ENCODE peak calls at places on chromosome 7, in four cellular contexts. P, S, Z and I are unnamed samples.
A peak's percentile ranks its signal among the peaks of the same experiment; 100 is the strongest.

GRCh38 chr7:2412587-2413201 is 9.3 kb downstream of the CHST12 start:
- DNase-seq in Z (no peak), P (peak; percentile 12), S (no peak), I (no peak)

GRCh38 chr7:73850781-73851207 is 8.5 kb upstream of the METTL27 start:
- DNase-seq in P (peak; percentile 24), Z (no peak), S (no peak), I (no peak)

GRCh38 chr7:76244781-76245391 is 43.2 kb downstream of the SRRM3 start:
- DNase-seq in S (peak; percentile 51), P (no peak), Z (no peak), I (no peak)

GRCh38 chr7:24024689-24025088 is 259.3 kb upstream of the NPY start:
- DNase-seq in P (no peak), Z (no peak), S (peak; percentile 3), I (no peak)

GRCh38 chr7:97835296-97836138 is 36.7 kb downstream of the ASNS start:
- DNase-seq in P (no peak), S (peak; percentile 61), Z (peak; percentile 26), I (peak; percentile 71)

GRCh38 chr7:115059312-115059711 is 137.4 kb downstream of the MDFIC start:
- DNase-seq in P (no peak), S (no peak), Z (no peak), I (no peak)

GRCh38 chr7:114660007-114660406 is 245.4 kb downstream of the FOXP2 start:
- DNase-seq in Z (no peak), P (no peak), S (no peak), I (no peak)

GRCh38 chr7:47420117-47420780 is 161.7 kb downstream of the TNS3 start:
- DNase-seq in S (no peak), P (no peak), Z (no peak), I (no peak)

GRCh38 chr7:153006452-153006851 is 246.9 kb downstream of the ACTR3B start:
- DNase-seq in P (no peak), S (no peak), Z (no peak), I (no peak)

GRCh38 chr7:82036146-82036886 is 266.5 kb upstream of the HGF start:
- DNase-seq in S (no peak), Z (no peak), P (no peak), I (no peak)

GRCh38 chr7:112132123-112132694 is 74.0 kb downstream of the DOCK4 start:
- DNase-seq in S (peak; percentile 55), P (no peak), Z (no peak), I (no peak)

GRCh38 chr7:140230517-140230861 is 53.7 kb upstream of the KDM7A start:
- DNase-seq in S (peak; percentile 89), Z (peak; percentile 54), P (peak; percentile 92), I (no peak)

GRCh38 chr7:120792861-120793130 is 65.1 kb downstream of the TSPAN12 start:
- DNase-seq in Z (no peak), P (no peak), S (no peak), I (no peak)

GRCh38 chr7:43362652-43363428 is 220.1 kb upstream of the STK17A start:
- DNase-seq in S (peak; percentile 62), P (no peak), Z (no peak), I (no peak)

GRCh38 chr7:29146888-29147609 is 712 bp upstream of the CPVL start:
- DNase-seq in P (no peak), Z (peak; percentile 69), S (no peak), I (no peak)

GRCh38 chr7:91468231-91468630 is 204.0 kb downstream of the FZD1 start:
- DNase-seq in S (no peak), P (no peak), Z (no peak), I (no peak)

GRCh38 chr7:20224005-20224404 is 6.8 kb upstream of the MACC1 start:
- DNase-seq in P (no peak), S (no peak), Z (no peak), I (no peak)

GRCh38 chr7:67371429-67372305 is 375.0 kb downstream of the TYW1 start:
- DNase-seq in S (peak; percentile 92), P (no peak), Z (peak; percentile 20), I (peak; percentile 29)

GRCh38 chr7:38410056-38410455 is 136.6 kb upstream of the TARP start:
- DNase-seq in P (no peak), S (no peak), Z (no peak), I (no peak)

GRCh38 chr7:6446977-6447588 is 671 bp downstream of the DAGLB start:
- DNase-seq in P (peak; percentile 90), Z (peak; percentile 45), S (peak; percentile 57), I (peak; percentile 85)

GRCh38 chr7:85023066-85023687 is 163.7 kb downstream of the SEMA3D start:
- DNase-seq in S (no peak), P (no peak), Z (no peak), I (no peak)

GRCh38 chr7:32761451-32762320 is 129.9 kb downstream of the KBTBD2 start:
- DNase-seq in Z (no peak), P (peak; percentile 64), S (peak; percentile 30), I (peak; percentile 48)

GRCh38 chr7:125390866-125391265 is 461.2 kb upstream of the POT1 start:
- DNase-seq in P (no peak), S (no peak), Z (no peak), I (no peak)

GRCh38 chr7:120996333-120996982 is 7.9 kb downstream of the CPED1 start:
- DNase-seq in S (no peak), P (no peak), Z (peak; percentile 21), I (no peak)

GRCh38 chr7:73892003-73892975 is 31.3 kb downstream of the TMEM270 start:
- DNase-seq in S (no peak), Z (peak; percentile 62), P (no peak), I (no peak)

GRCh38 chr7:53947670-53948226 is 594.4 kb upstream of the VSTM2A start:
- DNase-seq in Z (no peak), S (no peak), P (no peak), I (no peak)

GRCh38 chr7:16847381-16847860 is 34.4 kb downstream of the AGR3 start:
- DNase-seq in P (no peak), Z (no peak), S (no peak), I (no peak)

GRCh38 chr7:120842131-120842621 is 15.8 kb downstream of the TSPAN12 start:
- DNase-seq in S (no peak), Z (no peak), P (no peak), I (no peak)

GRCh38 chr7:79504607-79505389 is 51.3 kb upstream of the MAGI2 start:
- DNase-seq in Z (no peak), P (no peak), S (no peak), I (no peak)

GRCh38 chr7:99392659-99393362 is 15.6 kb downstream of the PDAP1 start:
- DNase-seq in P (peak; percentile 90), Z (peak; percentile 82), S (peak; percentile 95), I (peak; percentile 66)

GRCh38 chr7:148819697-148820332 is 64.3 kb downstream of the EZH2 start:
- DNase-seq in P (no peak), S (no peak), Z (no peak), I (no peak)

GRCh38 chr7:23234569-23235296 is 11.8 kb upstream of the GPNMB start:
- DNase-seq in S (no peak), P (no peak), Z (no peak), I (no peak)

GRCh38 chr7:42407828-42408227 is 170.8 kb upstream of the GLI3 start:
- DNase-seq in P (no peak), Z (no peak), S (no peak), I (no peak)

GRCh38 chr7:98357751-98358161 is 43.1 kb downstream of the BAIAP2L1 start:
- DNase-seq in Z (no peak), S (no peak), P (no peak), I (no peak)

GRCh38 chr7:129748710-129749109 is 137.2 kb downstream of the NRF1 start:
- DNase-seq in Z (no peak), S (peak; percentile 52), P (no peak), I (no peak)

GRCh38 chr7:99997545-99998137 is 17.8 kb upstream of the ZKSCAN1 start:
- DNase-seq in Z (peak; percentile 55), S (peak; percentile 82), P (peak; percentile 89), I (no peak)

GRCh38 chr7:22658031-22658430 is 69.0 kb upstream of the IL6 start:
- DNase-seq in Z (no peak), P (no peak), S (no peak), I (no peak)

GRCh38 chr7:123864438-123864837 is 19.5 kb downstream of the HYAL4 start:
- DNase-seq in P (no peak), S (no peak), Z (no peak), I (no peak)

GRCh38 chr7:102170417-102170970 is 116.2 kb upstream of the SH2B2 start:
- DNase-seq in P (peak; percentile 46), S (no peak), Z (no peak), I (no peak)
- H3K4me3 ChIP-seq in P (no peak overlapping the region), S (no peak overlapping the region), Z (peak overlapping the region; percentile 27), I (no peak overlapping the region)

DNA sequence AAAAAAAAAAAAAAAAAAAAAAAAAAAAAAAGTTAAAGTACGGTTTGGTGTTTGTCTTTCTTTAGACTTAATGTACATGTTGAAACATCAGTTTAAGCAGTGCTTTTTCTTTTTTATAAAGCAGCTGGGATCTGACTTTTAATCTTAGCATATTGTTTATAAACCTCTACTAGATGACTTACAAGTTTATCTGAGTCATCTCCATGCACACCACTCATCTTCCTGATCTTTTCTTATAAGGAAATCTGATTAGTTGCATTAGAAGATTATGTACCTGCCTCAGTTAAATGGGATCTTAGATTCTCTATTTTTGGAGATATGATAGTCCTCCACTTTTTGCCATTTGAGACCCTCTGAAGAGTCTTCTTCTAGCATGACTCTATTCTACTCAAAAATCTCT is 391.9 kb upstream of the LRGUK start:
- DNase-seq in Z (no peak), P (no peak), S (no peak), I (no peak)
- TF ChIP-seq CTCF in Z (no peak), P (no peak), S (no peak), I (no peak)

DNA sequence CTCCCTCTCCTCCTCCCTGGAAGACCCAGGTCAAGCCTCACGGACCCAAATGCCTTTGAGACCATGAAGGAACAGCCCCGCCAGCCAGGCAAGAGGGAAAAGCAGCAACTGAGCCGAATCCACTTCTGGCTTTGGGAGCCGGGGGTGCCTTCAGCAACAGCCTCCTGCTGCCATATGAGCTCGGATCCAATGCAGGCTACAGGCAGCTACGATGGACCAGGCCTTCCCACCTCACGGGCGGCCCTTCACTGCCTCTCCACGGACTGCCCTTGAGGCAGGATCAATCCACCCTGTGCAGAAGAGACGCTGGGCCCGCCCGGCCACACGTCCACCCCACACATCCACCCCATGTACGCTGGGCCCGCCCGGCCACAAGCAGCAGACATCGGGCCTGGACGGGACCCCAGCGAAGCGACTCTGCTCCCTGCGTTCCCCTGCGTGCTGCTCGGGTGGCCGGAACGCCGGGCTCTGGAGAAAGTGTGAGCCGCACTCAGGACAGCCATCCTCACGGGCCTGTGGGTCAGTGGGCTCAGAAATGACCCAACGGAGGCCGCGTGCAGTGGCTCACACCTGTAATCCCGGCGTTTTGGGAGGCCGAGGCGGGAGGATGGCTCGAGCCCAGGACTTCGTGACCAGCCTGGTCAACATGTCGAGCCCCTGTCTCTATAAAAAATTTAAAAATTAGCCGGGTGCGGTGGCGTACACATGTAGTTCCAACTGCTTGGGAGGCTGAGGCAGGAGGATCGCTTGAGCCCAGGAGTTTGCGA is 82.0 kb downstream of the FOXL3 start:
- DNase-seq in S (no peak), Z (peak; percentile 11), P (peak; percentile 78), I (peak; percentile 16)
- H3K27ac ChIP-seq in S (no peak overlapping the region), Z (no peak overlapping the region), P (no peak overlapping the region), I (no peak overlapping the region)

GRCh38 chr7:72080349-72080766 is 331.8 kb downstream of the CALN1 start:
- DNase-seq in Z (no peak), P (no peak), S (no peak), I (no peak)
- H3K4me3 ChIP-seq in Z (no peak overlapping the region), P (no peak overlapping the region), S (no peak overlapping the region), I (no peak overlapping the region)

GRCh38 chr7:101950450-101951119 is 133.2 kb downstream of the CUX1 start:
- DNase-seq in S (no peak), P (no peak), Z (no peak), I (no peak)
- TF ChIP-seq CTCF in S (peak; percentile 61), P (no peak), Z (no peak), I (no peak)

GRCh38 chr7:45978010-45978681 is 57.1 kb upstream of the IGFBP3 start:
- DNase-seq in S (no peak), Z (no peak), P (no peak), I (peak; percentile 32)
- H3K27ac ChIP-seq in S (peak overlapping the region; percentile 74), Z (no peak overlapping the region), P (peak overlapping the region; percentile 90), I (no peak overlapping the region)